ENCODE peak calls at places on chromosomes 11 and 22, in five cellular contexts. S, O, A, Q and P are unnamed samples.

GRCh38 chr11:123249354-123249753 is 54.3 kb upstream of the CLMP start:
- DNase-seq in S (no peak), O (no peak), A (no peak), Q (no peak), P (no peak)

GRCh38 chr11:9972917-9973504 is 309.1 kb downstream of the SWAP70 start:
- DNase-seq in S (no peak), O (peak), A (peak), Q (no peak), P (peak)

GRCh38 chr11:24588075-24588474 is 91.2 kb downstream of the LUZP2 start:
- DNase-seq in S (no peak), O (no peak), A (no peak), Q (no peak), P (peak)

GRCh38 chr11:6799402-6799801 is at the start of gene OR6A2:
- DNase-seq in S (no peak), O (no peak), A (no peak), Q (no peak), P (peak)

GRCh38 chr11:10898763-10899541 is 41.1 kb upstream of the ZBED5 start:
- DNase-seq in S (no peak), O (no peak), A (no peak), Q (peak), P (no peak)

GRCh38 chr22:17910561-17911311 is 113.6 kb downstream of the MICAL3 start:
- DNase-seq in S (no peak), O (peak), A (peak), Q (peak), P (peak)

GRCh38 chr11:126790550-126790981 is 210.0 kb downstream of the KIRREL3 start:
- DNase-seq in S (no peak), O (no peak), A (peak), Q (no peak), P (peak)

GRCh38 chr22:39183991-39184585 is 31.6 kb upstream of the CBX7 start:
- DNase-seq in S (no peak), O (no peak), A (no peak), Q (no peak), P (no peak)

GRCh38 chr11:125170001-125170405 is 5.5 kb downstream of the PKNOX2 start:
- DNase-seq in S (no peak), O (no peak), A (no peak), Q (no peak), P (no peak)

GRCh38 chr11:46827995-46828394 is 18.1 kb downstream of the CKAP5 start:
- DNase-seq in S (no peak), O (no peak), A (no peak), Q (no peak), P (no peak)

DNA sequence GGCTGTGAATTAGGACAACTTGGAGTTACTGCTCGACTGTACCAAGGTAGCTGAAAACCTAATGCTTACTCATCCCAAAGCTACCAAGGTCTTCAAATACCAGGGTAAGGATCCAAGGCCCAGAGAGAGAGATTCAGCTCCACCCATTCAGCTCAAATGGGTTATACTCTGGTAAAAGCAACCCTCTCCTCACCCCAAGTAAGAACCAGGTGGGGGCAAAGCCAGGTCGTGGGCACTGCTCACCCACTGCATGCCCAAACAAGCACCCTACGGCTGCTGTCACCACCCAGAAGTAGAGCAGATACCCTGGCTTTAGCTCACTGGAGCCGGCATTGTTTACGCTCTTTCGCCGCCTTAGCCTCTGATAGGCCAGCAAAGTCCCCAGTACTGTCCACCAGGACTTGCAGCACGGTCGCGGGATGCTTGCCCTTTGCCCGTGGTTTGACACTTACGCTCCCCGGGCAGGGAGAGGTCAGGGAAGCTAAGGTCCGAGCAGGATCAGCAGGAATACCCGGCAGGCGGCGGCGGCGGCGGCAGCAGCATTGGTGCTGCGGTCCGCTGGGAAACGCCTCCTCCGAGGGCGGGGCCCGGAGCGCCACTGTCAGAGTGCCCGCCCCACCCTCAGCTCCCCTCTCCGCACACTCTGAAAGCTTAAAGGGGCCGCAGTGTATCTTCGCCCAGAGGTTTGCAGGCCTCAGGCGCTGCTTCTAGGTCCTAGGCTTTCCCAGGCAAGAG is 19.6 kb downstream of the CKAP5 start:
- DNase-seq in S (peak), O (peak), A (peak), Q (peak), P (peak)
- TF ChIP-seq CTCF in S (peak), O (no peak), A (peak), Q (no peak), P (no peak)

GRCh38 chr22:50218153-50218995 is 17.6 kb downstream of the SELENOO start:
- DNase-seq in S (no peak), O (no peak), A (no peak), Q (no peak), P (peak)
- TF ChIP-seq CTCF in S (no peak), O (no peak), A (no peak), Q (no peak), P (no peak)

DNA sequence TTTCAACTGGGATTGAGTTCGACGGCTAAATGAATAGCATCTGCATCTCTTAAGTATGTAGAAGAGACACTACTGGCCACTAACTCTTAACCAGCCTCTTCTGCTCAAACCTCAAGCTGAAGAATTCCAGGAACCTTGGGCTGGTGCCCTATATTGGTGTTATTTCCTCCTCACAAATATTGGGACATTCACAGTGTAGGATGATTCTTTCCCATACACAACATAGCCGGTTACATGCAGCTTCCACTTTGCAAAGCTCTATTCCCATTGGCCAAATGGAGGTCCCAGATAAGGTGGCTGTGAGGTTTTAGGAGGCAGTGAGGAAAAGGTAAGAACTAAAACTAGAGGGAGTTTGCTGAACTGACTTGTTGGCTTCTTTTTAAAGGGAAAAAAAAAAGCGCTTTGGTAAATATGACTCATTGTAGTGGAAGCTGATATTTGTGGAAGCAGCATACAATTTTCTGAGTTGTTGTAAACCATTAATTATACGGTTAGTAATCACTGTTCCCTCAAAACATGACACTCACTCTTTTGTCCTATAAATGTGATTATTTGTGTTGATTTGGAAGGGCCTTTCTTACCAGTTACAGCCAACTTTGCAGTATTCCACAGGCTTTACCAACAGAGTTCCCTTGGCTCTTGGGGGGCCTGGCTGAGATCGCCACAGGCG is 17.6 kb downstream of the C22orf31 start:
- DNase-seq in S (no peak), O (no peak), A (no peak), Q (no peak), P (peak)
- TF ChIP-seq CTCF in S (no peak), O (no peak), A (no peak), Q (no peak), P (no peak)

GRCh38 chr22:47125603-47126002 is 363.2 kb downstream of the TBC1D22A start:
- DNase-seq in S (no peak), O (no peak), A (no peak), Q (no peak), P (no peak)
- TF ChIP-seq CTCF in S (peak), O (no peak), A (peak), Q (no peak), P (peak)

GRCh38 chr11:103055174-103055890 is 36.6 kb downstream of the DCUN1D5 start:
- DNase-seq in S (no peak), O (peak), A (peak), Q (no peak), P (peak)
- TF ChIP-seq CTCF in S (peak), O (peak), A (peak), Q (peak), P (peak)

DNA sequence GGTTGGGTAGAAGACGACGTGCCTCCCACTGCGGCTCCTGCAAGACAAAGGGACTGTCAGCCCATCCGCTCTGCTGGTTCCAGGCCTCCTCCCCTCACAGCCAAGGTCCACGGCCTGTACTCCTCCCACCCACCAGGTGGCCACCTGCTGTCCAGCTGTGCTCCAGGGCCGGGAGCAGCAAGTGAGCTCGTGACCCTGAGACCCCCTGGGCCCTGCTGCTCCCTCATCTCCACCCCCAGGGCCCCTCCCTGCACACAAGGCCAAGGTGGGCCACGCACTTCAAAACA is 27.4 kb downstream of the TSPAN4 start:
- DNase-seq in S (no peak), O (no peak), A (no peak), Q (no peak), P (no peak)
- TF ChIP-seq CTCF in S (peak), O (peak), A (no peak), Q (no peak), P (peak)

GRCh38 chr11:34773826-34774225 is 142.4 kb downstream of the APIP start:
- DNase-seq in S (no peak), O (no peak), A (no peak), Q (no peak), P (no peak)
- TF ChIP-seq CTCF in S (no peak), O (no peak), A (no peak), Q (no peak), P (no peak)

GRCh38 chr11:120547871-120548681 is 36.5 kb downstream of the GRIK4 start:
- DNase-seq in S (no peak), O (peak), A (peak), Q (peak), P (peak)
- TF ChIP-seq CTCF in S (no peak), O (no peak), A (peak), Q (no peak), P (no peak)

GRCh38 chr11:133082851-133083488 is 449.3 kb downstream of the OPCML start:
- DNase-seq in S (peak), O (peak), A (no peak), Q (peak), P (peak)
- TF ChIP-seq CTCF in S (peak), O (peak), A (peak), Q (peak), P (peak)